ENCODE peak calls at places on chromosomes 4 and X, in seven cellular contexts. R, H, I, V, S, Z and C are unnamed samples.

GRCh38 chr4:37503231-37503630 is 182.9 kb downstream of the RELL1 start:
- DNase-seq in R (no peak), H (no peak), I (no peak), V (no peak), S (no peak), Z (no peak), C (no peak)

GRCh38 chr4:2534904-2535385 is 1.5 kb upstream of the FAM193A start:
- DNase-seq in R (no peak), H (no peak), I (no peak), V (no peak), S (no peak), Z (no peak), C (no peak)

GRCh38 chr4:157075811-157076577 is at the start of gene GLRB:
- DNase-seq in R (no peak), H (no peak), I (peak; percentile 20), V (peak; percentile 68), S (no peak), Z (no peak), C (peak; percentile 44)

GRCh38 chrX:118666521-118666920 is 60.9 kb upstream of the IL13RA1 start:
- DNase-seq in R (no peak), H (no peak), I (no peak), V (no peak), S (no peak), Z (no peak), C (no peak)

GRCh38 chr4:157674699-157675098 is 454.2 kb downstream of the GRIA2 start:
- DNase-seq in R (no peak), H (no peak), I (no peak), V (no peak), S (no peak), Z (no peak), C (peak; percentile 30)

GRCh38 chrX:39759526-39760224 is 338.1 kb downstream of the BCOR start:
- DNase-seq in R (no peak), H (peak; percentile 15), I (peak; percentile 43), V (no peak), S (no peak), Z (no peak), C (peak; percentile 48)

GRCh38 chrX:69082055-69082752 is 83.0 kb downstream of the PJA1 start:
- DNase-seq in R (no peak), H (no peak), I (no peak), V (no peak), S (no peak), Z (no peak), C (peak; percentile 38)

GRCh38 chrX:15376956-15377355 is 7.3 kb downstream of the VEGFD start:
- DNase-seq in R (no peak), H (no peak), I (no peak), V (no peak), S (no peak), Z (no peak), C (no peak)

GRCh38 chrX:16130707-16131106 is 7.3 kb downstream of the GRPR start:
- DNase-seq in R (no peak), H (no peak), I (no peak), V (no peak), S (no peak), Z (no peak), C (no peak)

GRCh38 chr4:111937368-111937767 is 207.9 kb upstream of the FAM241A start:
- DNase-seq in R (no peak), H (no peak), I (no peak), V (no peak), S (no peak), Z (no peak), C (no peak)

GRCh38 chr4:158826057-158826456 is 57.2 kb downstream of the FNIP2 start:
- DNase-seq in R (no peak), H (no peak), I (no peak), V (no peak), S (no peak), Z (no peak), C (no peak)

GRCh38 chr4:185127021-185127925 is 15.8 kb upstream of the SLC25A4 start:
- DNase-seq in R (no peak), H (no peak), I (no peak), V (no peak), S (no peak), Z (no peak), C (no peak)

GRCh38 chr4:156132196-156132595 is 178.5 kb upstream of the CTSO start:
- DNase-seq in R (no peak), H (no peak), I (no peak), V (no peak), S (no peak), Z (no peak), C (no peak)

GRCh38 chr4:183738081-183738673 is 79.1 kb downstream of the TRAPPC11 start:
- DNase-seq in R (no peak), H (no peak), I (peak; percentile 45), V (no peak), S (no peak), Z (no peak), C (no peak)

GRCh38 chrX:32421266-32421665 is 790.1 kb downstream of the DMD start:
- DNase-seq in R (no peak), H (no peak), I (no peak), V (no peak), S (no peak), Z (no peak), C (no peak)

GRCh38 chr4:152007108-152007507 is 246.3 kb upstream of the GATB start:
- DNase-seq in R (no peak), H (no peak), I (no peak), V (no peak), S (no peak), Z (no peak), C (no peak)
- H3K27ac ChIP-seq in R (no peak overlapping the region), H (no peak overlapping the region), I (no peak overlapping the region), V (no peak overlapping the region), S (no peak overlapping the region), Z (no peak overlapping the region), C (peak overlapping the region; percentile 68)

DNA sequence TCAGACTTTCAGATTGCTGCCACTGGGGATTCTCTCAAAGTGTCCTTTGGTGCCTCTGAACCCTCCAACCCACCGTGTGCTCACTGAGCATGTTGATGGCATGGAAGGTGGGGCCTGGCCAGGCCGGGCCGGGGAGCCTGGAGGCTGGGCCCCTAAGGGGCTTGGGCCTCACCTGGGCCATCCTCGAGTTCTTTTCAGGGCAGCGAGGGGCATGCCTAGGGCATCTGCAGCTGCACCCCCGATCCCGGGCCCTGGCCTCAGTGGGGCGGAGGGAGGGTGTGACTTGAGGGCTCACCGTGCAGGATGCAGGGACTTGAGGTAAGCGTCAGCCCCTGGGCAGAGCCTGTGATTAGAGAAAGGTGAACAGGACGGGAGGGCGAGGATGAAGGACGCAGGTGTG is 1.6 kb upstream of the SH3TC1 start:
- DNase-seq in R (no peak), H (no peak), I (no peak), V (no peak), S (no peak), Z (no peak), C (no peak)
- H3K27ac ChIP-seq in R (no peak overlapping the region), H (peak overlapping the region; percentile 9), I (no peak overlapping the region), V (no peak overlapping the region), S (no peak overlapping the region), Z (no peak overlapping the region), C (no peak overlapping the region)

DNA sequence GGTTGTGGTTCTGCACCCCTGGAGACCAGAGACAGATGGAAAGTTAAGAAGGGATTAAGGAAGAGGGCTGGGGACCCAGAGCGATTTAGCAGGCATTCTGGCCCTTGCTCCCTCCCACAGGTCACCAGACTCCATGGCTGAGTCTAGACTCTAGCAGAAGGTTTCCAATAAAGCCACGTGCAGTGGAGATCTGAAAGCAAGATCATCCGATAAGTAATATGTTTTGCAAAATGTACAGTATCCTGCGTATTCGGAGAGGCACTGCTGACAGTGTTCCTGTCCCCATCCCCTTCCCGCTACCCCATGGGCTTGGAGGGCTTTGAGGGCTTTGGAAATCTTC is 531 bp upstream of the GPRIN3 start:
- DNase-seq in R (no peak), H (no peak), I (no peak), V (no peak), S (no peak), Z (no peak), C (no peak)
- H3K27ac ChIP-seq in R (peak overlapping the region; percentile 88), H (peak overlapping the region; percentile 47), I (peak overlapping the region; percentile 71), V (no peak overlapping the region), S (peak overlapping the region; percentile 71), Z (peak overlapping the region; percentile 54), C (peak overlapping the region; percentile 77)

GRCh38 chrX:7202206-7202605 is 54.3 kb upstream of the PUDP start:
- DNase-seq in R (no peak), H (no peak), I (no peak), V (no peak), S (no peak), Z (no peak), C (no peak)

GRCh38 chrX:7192871-7193270 is 44.9 kb upstream of the PUDP start:
- DNase-seq in R (no peak), H (no peak), I (no peak), V (no peak), S (no peak), Z (no peak), C (no peak)

GRCh38 chrX:7201481-7201880 is 53.5 kb upstream of the PUDP start:
- DNase-seq in R (no peak), H (no peak), I (no peak), V (no peak), S (no peak), Z (no peak), C (no peak)

GRCh38 chrX:7194606-7195005 is 46.7 kb upstream of the PUDP start:
- DNase-seq in R (no peak), H (no peak), I (no peak), V (no peak), S (no peak), Z (no peak), C (no peak)

DNA sequence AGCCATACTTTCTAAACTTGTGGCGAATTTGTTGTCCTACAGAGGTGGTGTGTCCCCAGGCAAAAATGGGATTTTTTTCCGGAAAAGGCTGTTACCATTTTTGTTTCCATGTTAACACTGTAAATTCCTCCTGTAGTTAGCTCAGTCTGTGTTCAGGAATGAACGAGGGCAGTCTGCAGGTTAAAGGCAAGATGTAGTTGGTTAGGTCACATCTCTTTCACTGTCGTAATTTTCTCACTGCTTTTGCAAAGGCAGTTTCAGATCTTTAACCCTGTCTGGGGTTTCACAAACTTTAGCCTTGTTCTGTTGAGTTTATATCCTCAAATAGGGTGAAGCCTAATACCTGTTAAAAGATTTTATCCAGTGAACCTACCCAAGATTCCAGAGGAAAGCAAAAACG is 50.5 kb upstream of the PUDP start:
- DNase-seq in R (no peak), H (no peak), I (no peak), V (no peak), S (no peak), Z (no peak), C (no peak)
- H3K27ac ChIP-seq in R (no peak overlapping the region), H (no peak overlapping the region), I (no peak overlapping the region), V (no peak overlapping the region), S (no peak overlapping the region), Z (no peak overlapping the region), C (no peak overlapping the region)

GRCh38 chrX:149837167-149837566 is 43.8 kb upstream of the MAGEA8 start:
- DNase-seq in R (no peak), H (no peak), I (no peak), V (no peak), S (no peak), Z (no peak), C (no peak)
- H3K27ac ChIP-seq in R (no peak overlapping the region), H (no peak overlapping the region), I (no peak overlapping the region), V (no peak overlapping the region), S (no peak overlapping the region), Z (no peak overlapping the region), C (no peak overlapping the region)